ENCODE peak calls at places on chromosome 17, in eight cellular contexts. S is hepatocyte; W is NCI-H2081; B is neural progenitor cell; Z is CD8-positive, alpha-beta memory T cell; L is GM23338; R is endothelial cell; Q is renal cortical epithelial cell. E is an unnamed sample.
A peak's percentile ranks its signal among the peaks of the same experiment; 100 is the strongest.

GRCh38 chr17:7111784-7112526 is 2.7 kb downstream of the ASGR2 start:
- DNase-seq in L (peak; percentile 42), W (no peak), R (no peak), Z (no peak), S (no peak), Q (no peak), B (no peak), E (no peak)

GRCh38 chr17:74619077-74619673 is 4.4 kb downstream of the CD300E start:
- DNase-seq in Z (no peak), R (no peak), W (no peak), L (no peak), B (no peak), S (peak; percentile 19), Q (no peak), E (no peak)

GRCh38 chr17:40562841-40563370 is 2.4 kb downstream of the CCR7 start:
- DNase-seq in Q (no peak), R (no peak), L (no peak), B (no peak), S (no peak), Z (no peak), W (no peak), E (no peak)

GRCh38 chr17:37701424-37702020 is 43.3 kb downstream of the HNF1B start:
- DNase-seq in L (peak; percentile 62), Q (no peak), R (peak; percentile 50), B (peak; percentile 39), W (no peak), S (no peak), Z (peak; percentile 1), E (no peak)

GRCh38 chr17:4872786-4873185 is 26.6 kb upstream of the C17orf107 start:
- DNase-seq in W (no peak), S (no peak), R (no peak), Q (no peak), L (no peak), B (no peak), Z (no peak), E (no peak)

GRCh38 chr17:4490637-4491061 is 8.0 kb upstream of the SPNS2 start:
- DNase-seq in W (no peak), B (no peak), S (no peak), L (no peak), Q (no peak), R (no peak), Z (no peak), E (no peak)

GRCh38 chr17:79625706-79626105 is 14.9 kb upstream of the RBFOX3 start:
- DNase-seq in Q (peak; percentile 6), R (no peak), Z (no peak), L (no peak), W (no peak), S (no peak), B (no peak), E (no peak)

GRCh38 chr17:48734328-48735056 is 5.9 kb upstream of the HOXB13 start:
- DNase-seq in W (no peak), B (no peak), R (no peak), Z (no peak), Q (no peak), S (no peak), L (no peak), E (no peak)

GRCh38 chr17:44108440-44109311 is 14.8 kb downstream of the HDAC5 start:
- DNase-seq in B (no peak), Q (peak; percentile 72), S (peak; percentile 91), R (no peak), W (no peak), L (no peak), Z (no peak), E (no peak)

GRCh38 chr17:31825961-31826691 is 32.9 kb downstream of the COPRS start:
- DNase-seq in S (peak; percentile 27), L (no peak), Z (no peak), B (no peak), R (no peak), Q (no peak), W (no peak), E (no peak)

GRCh38 chr17:34874496-34874895 is 86.8 kb downstream of the CCT6B start:
- DNase-seq in Z (no peak), W (no peak), S (no peak), B (no peak), R (no peak), L (no peak), Q (no peak), E (no peak)

GRCh38 chr17:4950075-4950756 is 703 bp upstream of the ENO3 start:
- DNase-seq in B (peak; percentile 72), W (peak; percentile 29), R (peak; percentile 19), Z (peak; percentile 23), Q (no peak), L (peak; percentile 68), S (peak; percentile 59), E (no peak)

GRCh38 chr17:42227849-42228696 is 33.8 kb upstream of the GHDC start:
- DNase-seq in R (no peak), S (no peak), B (no peak), Z (no peak), Q (peak; percentile 44), W (no peak), L (no peak), E (no peak)